ENCODE peak calls at places on chromosome 7, in four cellular contexts. E is IMR-90, G is neuronal stem cell, M is H1. Z is an unnamed sample.

GRCh38 chr7:977326-978048 is 2.1 kb upstream of the COX19 start:
- DNase-seq in E (peak), G (no peak), M (no peak), Z (peak)

GRCh38 chr7:64312826-64313225 is 935 bp upstream of the ZNF736 start:
- DNase-seq in E (no peak), G (no peak), M (no peak), Z (no peak)

GRCh38 chr7:92835140-92835850 is 1.1 kb downstream of the CDK6 start:
- DNase-seq in E (peak), G (peak), M (no peak), Z (peak)

GRCh38 chr7:99090811-99091582 is 52.9 kb downstream of the SMURF1 start:
- DNase-seq in E (peak), G (no peak), M (no peak), Z (peak)

GRCh38 chr7:47371733-47372368 is 210.1 kb downstream of the TNS3 start:
- DNase-seq in E (peak), G (no peak), M (no peak), Z (peak)

GRCh38 chr7:127995157-127995865 is 35.9 kb downstream of the LRRC4 start:
- DNase-seq in E (peak), G (no peak), M (no peak), Z (peak)

GRCh38 chr7:43071604-43072003 is 40.8 kb upstream of the HECW1 start:
- DNase-seq in E (peak), G (peak), M (peak), Z (peak)

GRCh38 chr7:50307368-50308012 is 3.0 kb downstream of the IKZF1 start:
- DNase-seq in E (no peak), G (no peak), M (no peak), Z (no peak)

GRCh38 chr7:135349746-135350145 is 116.1 kb downstream of the STRA8 start:
- DNase-seq in E (peak), G (no peak), M (no peak), Z (no peak)

GRCh38 chr7:114889646-114890285 is 32.1 kb upstream of the MDFIC start:
- DNase-seq in E (peak), G (no peak), M (no peak), Z (peak)

GRCh38 chr7:47088329-47089067 is 493.4 kb downstream of the TNS3 start:
- DNase-seq in E (peak), G (peak), M (peak), Z (peak)

GRCh38 chr7:70417061-70417655 is 714.8 kb upstream of the GALNT17 start:
- DNase-seq in E (no peak), G (no peak), M (no peak), Z (no peak)

GRCh38 chr7:133672866-133673265 is 420.0 kb downstream of the EXOC4 start:
- DNase-seq in E (no peak), G (no peak), M (no peak), Z (no peak)

GRCh38 chr7:20507157-20507556 is 108.3 kb upstream of the ABCB5 start:
- DNase-seq in E (no peak), G (no peak), M (no peak), Z (no peak)

GRCh38 chr7:11748884-11749283 is 83.1 kb downstream of the THSD7A start:
- DNase-seq in E (no peak), G (no peak), M (no peak), Z (no peak)

GRCh38 chr7:69232445-69233376 is 365.6 kb upstream of the AUTS2 start:
- DNase-seq in E (no peak), G (no peak), M (peak), Z (no peak)

GRCh38 chr7:135795846-135796570 is 47.4 kb upstream of the FAM180A start:
- DNase-seq in E (no peak), G (no peak), M (no peak), Z (no peak)

GRCh38 chr7:44306608-44307007 is 18.8 kb downstream of the CAMK2B start:
- DNase-seq in E (no peak), G (no peak), M (no peak), Z (no peak)

GRCh38 chr7:142332421-142332820 is 74.6 kb upstream of the PRSS58 start:
- DNase-seq in E (no peak), G (no peak), M (no peak), Z (no peak)

GRCh38 chr7:16484453-16485158 is 19.1 kb upstream of the SOSTDC1 start:
- DNase-seq in E (peak), G (no peak), M (no peak), Z (peak)

GRCh38 chr7:23696916-23697441 is 13.0 kb upstream of the STK31 start:
- DNase-seq in E (peak), G (peak), M (peak), Z (peak)

GRCh38 chr7:45717537-45718235 is 143.5 kb downstream of the ADCY1 start:
- DNase-seq in E (no peak), G (no peak), M (no peak), Z (no peak)

GRCh38 chr7:108492742-108493141 is 33.2 kb downstream of the PNPLA8 start:
- DNase-seq in E (no peak), G (no peak), M (no peak), Z (no peak)

GRCh38 chr7:116249969-116250553 is 39.7 kb downstream of the TES start:
- DNase-seq in E (peak), G (no peak), M (no peak), Z (peak)

GRCh38 chr7:143223784-143224183 is 1.9 kb downstream of the TAS2R40 start:
- DNase-seq in E (no peak), G (no peak), M (no peak), Z (no peak)

GRCh38 chr7:24445041-24445440 is 128.2 kb upstream of the PALS2 start:
- DNase-seq in E (no peak), G (no peak), M (no peak), Z (no peak)

GRCh38 chr7:30923774-30924413 is 12.2 kb downstream of the AQP1 start:
- DNase-seq in E (no peak), G (no peak), M (no peak), Z (no peak)

GRCh38 chr7:30921540-30921930 is 9.9 kb downstream of the AQP1 start:
- DNase-seq in E (no peak), G (no peak), M (no peak), Z (no peak)

GRCh38 chr7:30921951-30922401 is 10.3 kb downstream of the AQP1 start:
- DNase-seq in E (no peak), G (no peak), M (no peak), Z (no peak)

GRCh38 chr7:30923009-30923773 is 11.5 kb downstream of the AQP1 start:
- DNase-seq in E (no peak), G (no peak), M (no peak), Z (no peak)

DNA sequence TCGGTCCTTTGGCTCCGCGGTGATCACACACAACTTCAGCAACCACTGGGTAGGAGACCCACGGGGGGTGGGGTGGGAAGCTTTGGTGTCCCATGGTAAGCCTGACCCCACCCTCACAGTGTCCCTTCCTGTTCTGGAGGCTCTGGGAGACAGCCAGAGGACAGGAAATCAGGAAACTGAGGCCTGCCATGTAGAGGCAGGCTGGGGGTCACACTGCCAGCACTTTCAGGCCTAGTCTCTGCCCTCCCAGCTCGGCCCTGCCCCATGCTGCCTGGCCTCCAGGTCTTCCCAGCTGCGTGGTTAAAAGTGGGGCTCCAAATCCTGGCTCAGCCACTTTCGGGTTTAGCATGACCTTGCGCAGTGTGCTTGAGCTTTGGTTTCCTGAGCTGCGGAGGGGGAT is 10.9 kb downstream of the AQP1 start:
- DNase-seq in E (no peak), G (no peak), M (no peak), Z (no peak)
- H3K27ac ChIP-seq in E (no peak), G (no peak), M (no peak), Z (no peak)

DNA sequence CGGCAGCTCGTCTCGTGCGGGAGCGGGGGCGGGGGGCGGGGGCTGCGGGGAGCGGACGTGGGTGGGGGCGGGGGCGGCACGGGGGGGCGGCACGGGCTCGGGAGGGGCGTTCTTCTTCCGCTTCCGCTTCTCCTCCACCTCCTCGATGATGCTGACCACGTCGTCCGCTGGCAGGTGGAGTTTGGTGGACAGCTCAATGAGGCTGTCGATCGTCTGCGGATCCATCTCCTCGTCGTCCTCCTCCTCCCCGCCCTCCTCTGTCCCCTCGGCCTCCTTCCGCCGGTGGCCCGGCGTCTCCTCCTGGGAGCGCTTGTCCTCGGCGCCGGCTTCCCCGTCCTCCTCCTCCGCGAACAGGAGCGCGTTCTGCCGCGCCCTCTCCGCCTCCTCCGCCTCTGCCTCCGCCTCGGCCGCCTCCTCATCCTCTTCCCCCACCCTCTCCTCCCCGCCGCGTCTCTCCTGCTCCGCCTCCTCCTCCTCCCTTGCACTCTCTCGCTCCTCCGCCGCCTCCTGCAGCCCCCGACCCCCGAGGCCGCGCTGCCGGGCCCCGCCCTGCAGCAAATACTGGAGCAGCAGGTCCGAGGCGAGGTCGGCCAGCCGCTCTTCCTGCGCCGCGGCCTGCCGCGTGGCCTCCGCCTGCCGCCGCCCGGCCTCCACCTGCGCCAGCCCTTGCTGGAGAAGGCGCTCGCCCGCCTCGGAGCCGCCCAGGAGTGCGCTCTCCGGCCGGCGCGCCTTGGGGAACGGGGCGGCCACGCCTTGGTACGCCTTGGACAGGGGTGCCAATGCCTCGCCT is 1.9 kb downstream of the VGF start:
- DNase-seq in E (no peak), G (no peak), M (no peak), Z (no peak)
- H3K23ac ChIP-seq in E (no peak), G (peak), M (no peak), Z (peak)

DNA sequence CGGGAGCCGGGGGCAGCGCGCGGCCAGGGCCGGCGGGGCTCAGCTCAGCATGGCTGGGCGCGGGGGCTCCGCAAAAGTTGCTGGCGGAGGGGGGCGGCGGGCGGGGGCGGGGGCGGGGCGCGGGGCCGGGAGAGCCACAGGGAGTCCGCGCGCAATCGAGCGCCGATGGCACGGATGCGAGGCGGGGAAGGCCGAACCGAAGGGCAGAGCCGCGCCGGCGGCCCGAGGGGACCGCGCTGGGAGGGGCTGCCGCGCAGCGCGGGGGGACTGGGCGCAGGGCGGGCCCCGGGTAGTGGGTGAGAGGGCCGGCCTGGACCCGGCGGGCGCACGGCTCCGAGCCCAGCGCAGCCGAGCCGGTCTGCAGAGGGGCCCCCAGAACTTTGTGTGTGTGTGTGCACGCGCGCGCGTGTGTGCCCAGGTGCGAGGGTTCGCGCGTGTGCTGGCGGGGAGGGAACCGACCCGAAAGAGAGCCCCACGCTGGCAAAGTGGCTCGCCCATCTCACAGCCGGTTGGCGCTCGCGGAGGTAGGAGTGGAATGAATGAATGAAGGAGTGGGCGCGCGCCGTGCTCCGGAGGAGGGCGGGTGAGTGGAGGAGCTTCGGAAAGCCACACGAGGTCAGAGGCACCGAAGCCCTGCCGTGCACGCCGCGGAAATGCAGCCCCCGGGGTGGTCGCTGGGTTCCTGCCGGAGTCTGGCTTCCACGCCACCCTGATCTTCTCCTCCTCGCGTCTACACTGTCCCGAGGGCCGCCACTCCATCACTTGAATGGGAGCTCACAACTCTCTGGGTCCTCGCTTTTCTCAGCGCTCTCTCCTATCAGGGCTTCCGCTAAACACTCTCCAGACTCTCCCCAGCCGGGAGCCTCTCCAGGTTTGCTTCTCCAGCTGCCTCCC is at the start of gene HIPK2:
- DNase-seq in E (peak), G (peak), M (no peak), Z (peak)
- H3K27ac ChIP-seq in E (peak), G (peak), M (no peak), Z (peak)

GRCh38 chr7:41295455-41295815 is 407.5 kb downstream of the INHBA start:
- DNase-seq in E (no peak), G (no peak), M (no peak), Z (no peak)

GRCh38 chr7:41303709-41304108 is 399.2 kb downstream of the INHBA start:
- DNase-seq in E (no peak), G (no peak), M (no peak), Z (no peak)

GRCh38 chr7:41294556-41295454 is 408.1 kb downstream of the INHBA start:
- DNase-seq in E (no peak), G (no peak), M (no peak), Z (no peak)

GRCh38 chr7:41297167-41297566 is 405.7 kb downstream of the INHBA start:
- DNase-seq in E (no peak), G (no peak), M (no peak), Z (no peak)

DNA sequence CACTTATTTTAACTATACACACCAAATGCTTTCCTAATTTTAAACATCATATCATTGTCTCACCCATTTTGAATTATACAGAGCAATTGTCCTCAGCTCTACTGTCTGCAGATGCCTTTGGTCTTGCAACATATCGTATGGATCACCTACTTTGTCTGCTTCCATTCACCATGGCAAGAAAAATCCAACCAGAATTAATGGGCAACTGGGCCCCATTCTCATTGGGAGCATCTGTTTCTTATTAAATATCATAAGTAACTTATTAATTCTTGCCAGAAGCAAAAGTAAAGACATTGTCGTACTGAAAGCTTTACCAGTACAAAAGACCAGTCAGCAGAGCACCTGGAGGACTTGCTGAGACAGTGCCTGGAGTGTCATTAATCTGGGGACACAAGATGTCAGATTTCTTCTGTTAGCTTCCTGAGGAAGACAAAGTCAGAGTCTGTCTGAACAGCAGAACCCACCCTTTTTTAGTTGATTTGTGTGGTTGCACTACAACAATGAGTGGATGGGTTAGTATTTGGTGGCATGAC is 404.5 kb downstream of the INHBA start:
- DNase-seq in E (no peak), G (no peak), M (no peak), Z (no peak)
- H3K23ac ChIP-seq in E (no peak), G (no peak), M (no peak), Z (no peak)

GRCh38 chr7:74084722-74085578 is 1.3 kb downstream of the LIMK1 start:
- DNase-seq in E (no peak), G (no peak), M (no peak), Z (peak)

GRCh38 chr7:74087791-74088453 is 4.3 kb downstream of the LIMK1 start:
- DNase-seq in E (no peak), G (no peak), M (no peak), Z (no peak)

GRCh38 chr7:74082770-74083116 is 861 bp upstream of the LIMK1 start:
- DNase-seq in E (no peak), G (no peak), M (no peak), Z (no peak)

GRCh38 chr7:74083928-74084721 is 521 bp downstream of the LIMK1 start:
- DNase-seq in E (peak), G (no peak), M (no peak), Z (peak)

GRCh38 chr7:74083117-74083876 is at the start of gene LIMK1:
- DNase-seq in E (peak), G (peak), M (no peak), Z (peak)
- H3K27ac ChIP-seq in E (peak), G (peak), M (peak), Z (peak)